ENCODE peak calls at places on chromosomes 3 and 15, in five cellular contexts. T, J, O, N and K are unnamed samples.

GRCh38 chr3:171049831-171050444 is 23.4 kb upstream of the SLC2A2 start:
- DNase-seq in T (peak; percentile 70), O (no peak), N (peak; percentile 54), J (peak; percentile 39), K (no peak)

GRCh38 chr3:69930564-69930963 is 69.0 kb upstream of the SAMMSON start:
- DNase-seq in N (no peak), T (no peak), O (no peak), J (no peak), K (no peak)

GRCh38 chr3:85821130-85821756 is 862.5 kb downstream of the CADM2 start:
- DNase-seq in T (peak; percentile 16), N (no peak), O (no peak), J (peak; percentile 17), K (no peak)

GRCh38 chr3:168152149-168152548 is 56.4 kb upstream of the GOLIM4 start:
- DNase-seq in N (no peak), T (no peak), J (no peak), O (no peak), K (no peak)

GRCh38 chr15:23467110-23467600 is 20.1 kb upstream of the GOLGA6L2 start:
- DNase-seq in O (no peak), N (no peak), J (no peak), T (no peak), K (no peak)

GRCh38 chr15:27934782-27935181 is 164.3 kb downstream of the OCA2 start:
- DNase-seq in T (no peak), J (no peak), N (no peak), O (no peak), K (no peak)

GRCh38 chr15:67803299-67803698 is 22.0 kb upstream of the SKOR1 start:
- DNase-seq in T (no peak), O (no peak), N (no peak), J (no peak), K (no peak)

GRCh38 chr15:90930861-90931629 is 1.3 kb downstream of the HDDC3 start:
- DNase-seq in J (no peak), T (no peak), N (peak; percentile 70), O (no peak), K (no peak)

GRCh38 chr3:104629038-104629437 is 737.7 kb upstream of the ALCAM start:
- DNase-seq in J (no peak), O (no peak), T (no peak), N (no peak), K (no peak)

GRCh38 chr15:47429376-47429775 is 287.9 kb upstream of the SEMA6D start:
- DNase-seq in T (no peak), J (no peak), N (no peak), O (no peak), K (no peak)

GRCh38 chr15:79811406-79812405 is 85.1 kb downstream of the MTHFS start:
- DNase-seq in J (peak; percentile 14), T (peak; percentile 90), O (peak; percentile 83), N (peak; percentile 77), K (peak; percentile 69)

GRCh38 chr3:194304186-194304917 is 46.8 kb downstream of the CPN2 start:
- DNase-seq in J (no peak), N (no peak), T (no peak), O (no peak), K (no peak)

GRCh38 chr3:58049143-58049785 is 41.0 kb downstream of the FLNB start:
- DNase-seq in N (peak; percentile 75), T (peak; percentile 89), O (peak; percentile 68), J (no peak), K (no peak)

GRCh38 chr3:128369106-128369708 is 97.5 kb downstream of the DNAJB8 start:
- DNase-seq in O (no peak), T (no peak), J (no peak), N (no peak), K (peak; percentile 62)

GRCh38 chr15:31074321-31074720 is 27.2 kb downstream of the TRPM1 start:
- DNase-seq in O (no peak), J (no peak), N (no peak), T (no peak), K (no peak)

GRCh38 chr15:48494646-48495045 is 150.9 kb downstream of the FBN1 start:
- DNase-seq in N (no peak), J (no peak), T (no peak), O (no peak), K (no peak)

GRCh38 chr15:78985859-78986470 is 41.1 kb upstream of the CTSH start:
- DNase-seq in J (no peak), N (no peak), O (no peak), T (no peak), K (no peak)

GRCh38 chr15:71124937-71125755 is 9.9 kb downstream of the THSD4 start:
- DNase-seq in T (no peak), N (no peak), J (no peak), O (no peak), K (no peak)

GRCh38 chr3:79167651-79168416 is 600.0 kb downstream of the ROBO1 start:
- DNase-seq in J (no peak), T (no peak), O (no peak), N (no peak), K (no peak)

GRCh38 chr15:58517682-58518525 is 86.1 kb downstream of the LIPC start:
- DNase-seq in N (no peak), J (no peak), T (no peak), O (no peak), K (no peak)

GRCh38 chr3:197231326-197231725 is 67.1 kb downstream of the DLG1 start:
- DNase-seq in J (no peak), N (no peak), O (no peak), T (no peak), K (no peak)

GRCh38 chr3:84487296-84487695 is 471.5 kb upstream of the CADM2 start:
- DNase-seq in N (no peak), J (no peak), O (no peak), T (no peak), K (no peak)

GRCh38 chr3:111911446-111911845 is 52.4 kb downstream of the PHLDB2 start:
- DNase-seq in T (no peak), J (no peak), N (no peak), O (no peak), K (no peak)
- TF ChIP-seq POLR2A in T (no peak), J (no peak), N (no peak), O (no peak), K (no peak)

GRCh38 chr3:53495518-53496501 is 1.4 kb downstream of the CACNA1D start:
- DNase-seq in O (no peak), T (peak; percentile 35), J (peak; percentile 17), N (peak; percentile 40), K (no peak)
- H3K27ac ChIP-seq in O (no peak overlapping the region), T (peak overlapping the region; percentile 2), J (no peak overlapping the region), N (peak overlapping the region; percentile 58), K (no peak overlapping the region)

GRCh38 chr3:54538346-54538745 is 389.5 kb downstream of the LRTM1 start:
- DNase-seq in O (no peak), T (no peak), N (no peak), J (no peak), K (no peak)
- H3K4me1 ChIP-seq in O (no peaks in the 10 kb centered on the region), T (no peaks in the 10 kb centered on the region), N (no peaks in the 10 kb centered on the region), J (no peaks in the 10 kb centered on the region), K (peaks cover 13% of the 10 kb centered on the region)

DNA sequence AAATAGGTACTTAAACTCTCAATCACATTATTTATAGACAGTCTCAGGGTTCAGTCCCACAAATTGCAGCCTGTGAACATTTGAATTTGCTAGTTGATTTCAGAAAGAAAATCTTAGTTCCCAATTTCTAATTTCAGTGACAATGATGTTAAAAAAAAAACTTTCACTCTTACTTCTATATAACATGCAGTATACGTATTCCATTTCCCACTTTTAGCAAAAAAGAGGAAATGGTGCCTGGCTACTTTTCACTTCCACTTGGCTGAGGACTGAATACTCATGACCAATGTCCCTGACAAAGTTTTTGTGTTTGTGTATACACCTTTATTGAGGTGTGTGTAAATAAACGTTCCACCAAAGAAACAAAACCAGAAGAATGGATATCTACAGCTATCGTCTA is 32.1 kb upstream of the XCR1 start:
- DNase-seq in T (no peak), N (no peak), O (no peak), J (no peak), K (no peak)
- TF ChIP-seq POLR2A in T (no peak), N (no peak), O (no peak), J (no peak), K (no peak)

GRCh38 chr3:155497930-155498647 is 204.6 kb upstream of the STRIT1 start:
- DNase-seq in J (no peak), O (no peak), N (no peak), T (no peak), K (no peak)
- H3K27ac ChIP-seq in J (no peak overlapping the region), O (no peak overlapping the region), N (no peak overlapping the region), T (no peak overlapping the region), K (no peak overlapping the region)

DNA sequence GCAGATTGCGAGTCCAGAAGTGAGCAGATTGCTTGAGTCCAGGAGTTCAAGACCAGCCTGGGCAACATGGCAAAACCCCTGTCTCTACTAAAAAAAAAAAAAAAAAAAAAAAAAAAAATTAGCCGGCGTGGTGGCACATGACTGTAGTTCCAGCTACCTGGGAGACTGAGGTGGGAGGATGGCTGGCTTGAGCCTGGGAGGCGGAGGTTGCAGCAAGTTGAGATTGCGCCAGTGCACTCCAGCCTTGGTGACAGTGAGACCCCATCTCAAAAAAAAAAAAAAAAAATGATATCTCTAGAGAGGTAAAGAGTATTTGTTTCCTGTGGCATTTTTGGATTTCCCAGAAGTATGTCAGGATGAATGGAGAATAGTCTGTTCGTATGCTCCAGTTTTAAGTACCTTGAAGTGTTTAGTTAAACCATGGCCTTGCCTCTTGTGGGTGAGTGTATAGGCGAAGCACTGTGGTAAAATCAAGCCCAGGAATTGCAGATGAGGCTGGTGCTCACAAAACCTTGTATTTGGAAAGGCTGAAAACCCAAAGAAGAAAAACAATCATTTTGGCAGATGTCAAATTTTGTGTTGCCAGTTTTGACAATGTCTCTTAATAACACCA is 5.9 kb downstream of the CACNA1D start:
- DNase-seq in T (no peak), J (no peak), O (no peak), N (no peak), K (no peak)
- H3K4me1 ChIP-seq in T (peaks cover 6% of the 10 kb centered on the region), J (peaks cover 22% of the 10 kb centered on the region), O (no peaks in the 10 kb centered on the region), N (peaks cover 34% of the 10 kb centered on the region), K (peaks cover 3% of the 10 kb centered on the region)

GRCh38 chr3:169792359-169792758 is 19.2 kb downstream of the MYNN start:
- DNase-seq in J (no peak), O (no peak), T (no peak), N (no peak), K (no peak)
- TF ChIP-seq POLR2A in J (no peak), O (no peak), T (no peak), N (no peak), K (no peak)

DNA sequence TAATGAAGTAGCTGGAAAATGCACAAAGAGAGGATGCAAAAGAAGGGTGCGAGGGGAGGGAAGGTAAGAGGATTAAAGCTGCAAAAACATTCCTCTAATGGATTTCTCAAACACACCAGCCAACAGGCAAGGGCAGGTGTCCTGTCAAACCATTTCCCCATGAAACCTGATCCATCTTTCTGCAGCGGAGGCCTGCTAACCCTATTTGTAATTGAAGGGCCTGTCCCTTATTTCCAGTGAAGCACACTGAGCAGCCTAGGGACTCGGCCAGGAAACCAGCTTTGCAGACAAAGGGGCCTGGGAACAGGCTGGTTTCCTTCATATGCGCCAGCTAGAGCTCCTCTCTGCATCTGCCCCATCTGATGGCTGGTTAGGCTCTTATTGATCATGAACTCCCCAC is 52.9 kb downstream of the BOC start:
- DNase-seq in N (no peak), O (no peak), T (peak; percentile 62), J (no peak), K (peak; percentile 34)
- H3K27ac ChIP-seq in N (no peak overlapping the region), O (peak overlapping the region; percentile 79), T (no peak overlapping the region), J (no peak overlapping the region), K (no peak overlapping the region)

GRCh38 chr3:108011616-108012015 is 79.2 kb downstream of the CD47 start:
- DNase-seq in N (no peak), T (no peak), O (no peak), J (no peak), K (no peak)
- H3K4me1 ChIP-seq in N (peaks cover 2% of the 10 kb centered on the region), T (peaks cover 2% of the 10 kb centered on the region), O (peaks cover 5% of the 10 kb centered on the region), J (peaks cover 8% of the 10 kb centered on the region), K (peaks cover 4% of the 10 kb centered on the region)